ENCODE peak calls at places on chromosomes 16 and 17, in four cellular contexts. B is NCI-H460; D is endothelial cell; M is stimulated activated CD8-positive, alpha-beta memory T cell treated with anti-CD3 and anti-CD28 coated beads, Interleukin-15, amount 100 ng/mL, for 24 hours. R is an unnamed sample.

GRCh38 chr16:57628008-57628781 is at the start of gene ADGRG1:
- DNase-seq in B (peak), D (peak), M (peak), R (peak)

GRCh38 chr17:21814776-21815175 is 122.5 kb downstream of the KCNJ18 start:
- DNase-seq in B (no peak), D (no peak), M (no peak), R (peak)

GRCh38 chr16:88078111-88078775 is 127.0 kb downstream of the BANP start:
- DNase-seq in B (no peak), D (no peak), M (no peak), R (no peak)

GRCh38 chr17:16437083-16437482 is 21.7 kb downstream of the TRPV2 start:
- DNase-seq in B (no peak), D (no peak), M (no peak), R (no peak)

GRCh38 chr17:49257296-49257695 is 26.7 kb upstream of the PHOSPHO1 start:
- DNase-seq in B (no peak), D (no peak), M (no peak), R (no peak)

GRCh38 chr16:14179116-14179515 is 108.0 kb downstream of the MRTFB start:
- DNase-seq in B (no peak), D (no peak), M (no peak), R (no peak)

GRCh38 chr17:1878419-1879121 is 48.8 kb downstream of the RPA1 start:
- DNase-seq in B (no peak), D (no peak), M (no peak), R (no peak)

GRCh38 chr17:63096426-63096825 is 130.4 kb downstream of the TANC2 start:
- DNase-seq in B (no peak), D (no peak), M (no peak), R (no peak)

GRCh38 chr16:14364386-14365199 is 265.5 kb downstream of the PARN start:
- DNase-seq in B (peak), D (no peak), M (no peak), R (peak)

GRCh38 chr16:31067342-31067741 is 6.7 kb downstream of the ZNF668 start:
- DNase-seq in B (no peak), D (no peak), M (no peak), R (no peak)

GRCh38 chr17:35245196-35245486 is 2.3 kb downstream of the SLFN5 start:
- DNase-seq in B (peak), D (no peak), M (no peak), R (peak)

GRCh38 chr17:1693339-1693738 is 8.7 kb upstream of the PRPF8 start:
- DNase-seq in B (no peak), D (no peak), M (no peak), R (no peak)

GRCh38 chr17:51166987-51167931 is 1.0 kb downstream of the NME2 start:
- DNase-seq in B (peak), D (peak), M (peak), R (peak)